ENCODE peak calls at places on chromosome 12, in nine cellular contexts. C is stimulated activated CD4-positive, alpha-beta T cell treated with anti-CD3 and anti-CD28 coated beads, Interleukin-12 subunit alpha, Interleukin-12 subunit beta, amount 100 ng/mL, for 48 hours; Z is iris pigment epithelial cell; P is mucosa of descending colon; U is NCI-H2227 treated with DMSO at 0.1 percent for 48 hours; Y is AG04450; I is mucosa of gallbladder; D is IMR-90; T is nephron progenitor cell. X is an unnamed sample.
A peak's percentile ranks its signal among the peaks of the same experiment; 100 is the strongest.

GRCh38 chr12:50057000-50057841 is at the start of gene ASIC1:
- DNase-seq in C (peak; percentile 40), Z (peak; percentile 70), P (peak; percentile 68), U (peak; percentile 63), Y (no peak), I (peak; percentile 70), D (peak; percentile 67), T (peak; percentile 84), X (peak; percentile 65)

GRCh38 chr12:26787125-26787495 is 45.9 kb downstream of the ITPR2 start:
- DNase-seq in C (no peak), Z (peak; percentile 83), P (no peak), U (no peak), Y (no peak), I (no peak), D (peak; percentile 83), T (no peak), X (no peak)

GRCh38 chr12:12107678-12108077 is 36.9 kb downstream of the BCL2L14 start:
- DNase-seq in C (no peak), Z (no peak), P (no peak), U (no peak), Y (no peak), I (no peak), D (no peak), T (no peak), X (no peak)

GRCh38 chr12:92028039-92028709 is 117.5 kb downstream of the BTG1 start:
- DNase-seq in C (no peak), Z (peak; percentile 26), P (no peak), U (no peak), Y (no peak), I (no peak), D (no peak), T (no peak), X (no peak)

GRCh38 chr12:101209319-101210302 is at the start of gene SLC5A8:
- DNase-seq in C (no peak), Z (no peak), P (peak; percentile 49), U (no peak), Y (no peak), I (no peak), D (no peak), T (no peak), X (no peak)

GRCh38 chr12:68841717-68842116 is 33.7 kb downstream of the MDM2 start:
- DNase-seq in C (no peak), Z (no peak), P (no peak), U (no peak), Y (no peak), I (no peak), D (no peak), T (no peak), X (no peak)

GRCh38 chr12:32178341-32179010 is 71.8 kb downstream of the BICD1 start:
- DNase-seq in C (no peak), Z (no peak), P (no peak), U (no peak), Y (no peak), I (no peak), D (no peak), T (no peak), X (no peak)

GRCh38 chr12:6954754-6955461 is 3.8 kb downstream of the PTPN6 start:
- DNase-seq in C (no peak), Z (no peak), P (no peak), U (no peak), Y (no peak), I (no peak), D (no peak), T (no peak), X (no peak)

GRCh38 chr12:6847676-6848075 is 3.4 kb downstream of the CDCA3 start:
- DNase-seq in C (no peak), Z (no peak), P (no peak), U (no peak), Y (no peak), I (no peak), D (no peak), T (no peak), X (no peak)